ENCODE peak calls at places on chromosomes 6 and 20, in eight cellular contexts. G is hepatocyte, K is GM23248, S is fibroblast of lung, W is H1, H is HepG2, P is OCI-LY7, V is IMR-90. O is an unnamed sample.

GRCh38 chr6:115783402-115784061 is 277.2 kb downstream of the FRK start:
- DNase-seq in G (no peak), K (no peak), S (peak), W (no peak), H (no peak), P (no peak), V (no peak), O (peak)

GRCh38 chr6:40877362-40877761 is 161.7 kb downstream of the UNC5CL start:
- DNase-seq in G (no peak), K (peak), S (no peak), W (no peak), H (no peak), P (no peak), V (no peak), O (no peak)

GRCh38 chr6:34679552-34680255 is 16.9 kb downstream of the ILRUN start:
- DNase-seq in G (no peak), K (peak), S (peak), W (no peak), H (no peak), P (no peak), V (peak), O (no peak)

GRCh38 chr6:144999127-144999526 is 714.0 kb downstream of the UTRN start:
- DNase-seq in G (no peak), K (peak), S (no peak), W (no peak), H (no peak), P (no peak), V (peak), O (no peak)

GRCh38 chr6:56370591-56371198 is 123.3 kb upstream of the COL21A1 start:
- DNase-seq in G (peak), K (peak), S (peak), W (no peak), H (peak), P (peak), V (peak), O (peak)

GRCh38 chr6:90548001-90548400 is 38.9 kb downstream of the MAP3K7 start:
- DNase-seq in G (no peak), K (peak), S (peak), W (no peak), H (no peak), P (no peak), V (peak), O (no peak)

GRCh38 chr6:111921108-111921507 is 47.9 kb upstream of the FYN start:
- DNase-seq in G (no peak), K (no peak), S (no peak), W (no peak), H (no peak), P (no peak), V (no peak), O (no peak)

GRCh38 chr6:3710403-3710802 is 41.1 kb downstream of the PXDC1 start:
- DNase-seq in G (no peak), K (no peak), S (no peak), W (no peak), H (no peak), P (no peak), V (no peak), O (no peak)

GRCh38 chr6:169319561-169319960 is 65.9 kb upstream of the THBS2 start:
- DNase-seq in G (no peak), K (no peak), S (peak), W (no peak), H (no peak), P (no peak), V (peak), O (no peak)

GRCh38 chr6:152948150-152948768 is 34.6 kb downstream of the FBXO5 start:
- DNase-seq in G (peak), K (peak), S (peak), W (no peak), H (peak), P (peak), V (peak), O (no peak)

GRCh38 chr6:29255530-29255929 is 46.0 kb upstream of the OR14J1 start:
- DNase-seq in G (no peak), K (peak), S (no peak), W (no peak), H (no peak), P (no peak), V (no peak), O (no peak)

GRCh38 chr20:53493201-53493908 is 100.3 kb downstream of the ZNF217 start:
- DNase-seq in G (no peak), K (peak), S (no peak), W (no peak), H (no peak), P (no peak), V (no peak), O (no peak)

GRCh38 chr6:27582928-27583725 is 110.2 kb upstream of the ZNF184 start:
- DNase-seq in G (peak), K (peak), S (peak), W (peak), H (peak), P (no peak), V (peak), O (peak)

GRCh38 chr6:148747493-148748160 is 797 bp downstream of the UST start:
- DNase-seq in G (peak), K (peak), S (peak), W (peak), H (no peak), P (peak), V (peak), O (peak)

GRCh38 chr6:125088963-125089362 is 64.6 kb upstream of the TPD52L1 start:
- DNase-seq in G (no peak), K (no peak), S (no peak), W (no peak), H (no peak), P (no peak), V (no peak), O (no peak)

GRCh38 chr20:3135507-3136070 is 24.1 kb downstream of the FASTKD5 start:
- DNase-seq in G (no peak), K (peak), S (peak), W (no peak), H (no peak), P (no peak), V (peak), O (no peak)

GRCh38 chr20:46772901-46773300 is 63.5 kb downstream of the SLC2A10 start:
- DNase-seq in G (peak), K (no peak), S (no peak), W (no peak), H (peak), P (no peak), V (no peak), O (no peak)

GRCh38 chr6:68012822-68013221 is 622.3 kb upstream of the ADGRB3 start:
- DNase-seq in G (no peak), K (no peak), S (no peak), W (no peak), H (no peak), P (no peak), V (no peak), O (no peak)

GRCh38 chr6:166488701-166489100 is 97.8 kb downstream of the RAMACL start:
- DNase-seq in G (no peak), K (no peak), S (no peak), W (no peak), H (no peak), P (no peak), V (no peak), O (no peak)

DNA sequence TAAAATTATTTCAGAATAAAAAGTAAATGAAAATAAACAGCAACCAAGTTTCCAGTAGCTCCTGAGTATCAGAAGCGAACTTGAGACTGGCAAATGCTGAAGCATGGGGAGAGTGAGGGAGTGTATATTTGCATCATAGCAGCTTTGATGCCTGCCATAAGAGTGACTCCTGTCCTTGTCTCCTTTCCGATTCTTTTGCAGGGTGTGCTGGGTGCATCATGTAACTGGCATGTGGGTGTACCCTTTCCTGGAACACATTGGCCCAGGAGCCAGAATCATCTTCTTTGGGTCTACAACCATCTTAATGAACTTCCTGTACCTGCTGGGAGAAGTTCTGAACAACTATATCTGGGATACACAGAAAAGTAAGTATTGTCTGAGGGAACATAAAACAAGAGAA is 117.4 kb downstream of the ADAT2 start:
- DNase-seq in G (no peak), K (peak), S (peak), W (no peak), H (no peak), P (no peak), V (no peak), O (no peak)
- H3K4me2 ChIP-seq in G (no peak), K (no peak), S (no peak), W (no peak), H (no peak), P (no peak), V (no peak), O (no peak)

GRCh38 chr6:73581293-73581692 is 60.5 kb upstream of the EEF1A1 start:
- DNase-seq in G (no peak), K (no peak), S (no peak), W (no peak), H (no peak), P (no peak), V (no peak), O (no peak)

GRCh38 chr6:73580247-73581149 is 59.7 kb upstream of the EEF1A1 start:
- DNase-seq in G (peak), K (peak), S (peak), W (peak), H (peak), P (peak), V (peak), O (peak)

GRCh38 chr6:73579389-73579788 is 58.6 kb upstream of the EEF1A1 start:
- DNase-seq in G (no peak), K (no peak), S (no peak), W (peak), H (no peak), P (no peak), V (no peak), O (no peak)

GRCh38 chr6:73577605-73578160 is 56.9 kb upstream of the EEF1A1 start:
- DNase-seq in G (no peak), K (no peak), S (peak), W (no peak), H (no peak), P (no peak), V (no peak), O (no peak)

GRCh38 chr6:73579851-73580246 is 59.0 kb upstream of the EEF1A1 start:
- DNase-seq in G (peak), K (peak), S (peak), W (no peak), H (peak), P (no peak), V (peak), O (peak)
- H3K4me3 ChIP-seq in G (no peak), K (peak), S (peak), W (no peak), H (peak), P (no peak), V (no peak), O (peak)

GRCh38 chr6:105609375-105609991 is 206.6 kb upstream of the PREP start:
- DNase-seq in G (no peak), K (no peak), S (peak), W (no peak), H (no peak), P (no peak), V (peak), O (no peak)
- H2AFZ ChIP-seq in G (peak), K (no peak), S (peak), W (peak), H (no peak), P (no peak), V (peak), O (peak)

GRCh38 chr6:75501756-75502155 is 8.2 kb upstream of the FILIP1 start:
- DNase-seq in G (no peak), K (no peak), S (no peak), W (no peak), H (no peak), P (no peak), V (no peak), O (no peak)

GRCh38 chr6:75503291-75503690 is 9.7 kb upstream of the FILIP1 start:
- DNase-seq in G (no peak), K (no peak), S (no peak), W (no peak), H (no peak), P (no peak), V (peak), O (no peak)

GRCh38 chr6:75504902-75505233 is 11.3 kb upstream of the FILIP1 start:
- DNase-seq in G (no peak), K (peak), S (no peak), W (no peak), H (no peak), P (no peak), V (no peak), O (no peak)

GRCh38 chr6:75502884-75503283 is 9.3 kb upstream of the FILIP1 start:
- DNase-seq in G (no peak), K (no peak), S (no peak), W (no peak), H (no peak), P (no peak), V (no peak), O (no peak)

GRCh38 chr6:75505426-75505825 is 11.8 kb upstream of the FILIP1 start:
- DNase-seq in G (no peak), K (no peak), S (no peak), W (no peak), H (no peak), P (no peak), V (no peak), O (no peak)
- H3K4me2 ChIP-seq in G (no peak), K (no peak), S (no peak), W (no peak), H (no peak), P (no peak), V (no peak), O (no peak)